ENCODE peak calls at places on chromosomes 12 and 14, in four cellular contexts. D is HepG2, L is K562, P is H1. K is an unnamed sample.

GRCh38 chr12:100926669-100927248 is 132.2 kb downstream of the ANO4 start:
- DNase-seq in L (no peak), P (peak), D (peak), K (peak)

GRCh38 chr14:48454887-48455286 is 779.5 kb upstream of the MDGA2 start:
- DNase-seq in D (no peak), P (no peak), L (no peak), K (no peak)

GRCh38 chr12:19799886-19800602 is 360.8 kb downstream of the AEBP2 start:
- DNase-seq in P (no peak), D (no peak), L (no peak), K (no peak)

GRCh38 chr12:68237523-68238070 is 12.0 kb upstream of the IL26 start:
- DNase-seq in D (no peak), L (no peak), P (no peak), K (no peak)

GRCh38 chr12:86914716-86915115 is 658.5 kb upstream of the MGAT4C start:
- DNase-seq in P (no peak), L (no peak), D (peak), K (peak)

GRCh38 chr14:64119535-64119934 is 174.6 kb downstream of the ESR2 start:
- DNase-seq in D (no peak), L (no peak), P (no peak), K (no peak)

GRCh38 chr12:4855121-4855924 is 54.4 kb upstream of the KCNA1 start:
- DNase-seq in L (peak), P (peak), D (peak), K (peak)

GRCh38 chr14:73287071-73287470 is 49.8 kb downstream of the PAPLN start:
- DNase-seq in D (no peak), P (no peak), L (no peak), K (no peak)

GRCh38 chr12:34399631-34400422 is 377.5 kb downstream of the ALG10 start:
- DNase-seq in P (peak), L (peak), D (no peak), K (no peak)

GRCh38 chr12:132395908-132396305 is 66.5 kb upstream of the GALNT9 start:
- DNase-seq in L (no peak), D (no peak), P (peak), K (no peak)

GRCh38 chr12:124681779-124682391 is 114.5 kb upstream of the NCOR2 start:
- DNase-seq in D (peak), L (no peak), P (no peak), K (no peak)

GRCh38 chr12:65229441-65229840 is 49.0 kb upstream of the MSRB3 start:
- DNase-seq in D (no peak), L (no peak), P (no peak), K (no peak)

GRCh38 chr12:104591272-104591940 is 134.7 kb downstream of the CHST11 start:
- DNase-seq in L (no peak), P (no peak), D (no peak), K (no peak)

GRCh38 chr12:132391326-132392041 is 62.1 kb upstream of the GALNT9 start:
- DNase-seq in P (no peak), L (no peak), D (no peak), K (no peak)

GRCh38 chr14:91342243-91342760 is 75.3 kb downstream of the CCDC88C start:
- DNase-seq in D (no peak), L (no peak), P (no peak), K (no peak)

GRCh38 chr12:95646781-95647184 is 95.5 kb upstream of the USP44 start:
- DNase-seq in P (no peak), L (no peak), D (no peak), K (no peak)

GRCh38 chr12:2624543-2625266 is 170.1 kb upstream of the FKBP4 start:
- DNase-seq in D (no peak), P (peak), L (peak), K (peak)

GRCh38 chr14:69573205-69573840 is 1.3 kb downstream of the CCDC177 start:
- DNase-seq in L (no peak), D (no peak), P (peak), K (no peak)

GRCh38 chr14:21915814-21916213 is 242.2 kb upstream of the OR4E1 start:
- DNase-seq in L (no peak), D (peak), P (no peak), K (no peak)

GRCh38 chr14:104678346-104678745 is 11.1 kb upstream of the INF2 start:
- DNase-seq in D (no peak), L (peak), P (peak), K (no peak)

GRCh38 chr12:50188875-50189575 is 21.9 kb upstream of the CERS5 start:
- DNase-seq in D (no peak), L (no peak), P (no peak), K (no peak)

GRCh38 chr12:3363608-3364007 is 127.4 kb upstream of the PRMT8 start:
- DNase-seq in D (no peak), L (no peak), P (no peak), K (no peak)

GRCh38 chr12:79344855-79345840 is 345.6 kb downstream of the PAWR start:
- DNase-seq in D (peak), L (peak), P (no peak), K (peak)

GRCh38 chr12:28780096-28780495 is 369.0 kb upstream of the FAR2 start:
- DNase-seq in D (peak), L (no peak), P (no peak), K (no peak)

GRCh38 chr12:62603811-62604098 is 137.1 kb downstream of the MON2 start:
- DNase-seq in L (no peak), D (no peak), P (no peak), K (no peak)

GRCh38 chr14:73785336-73785833 is 66.2 kb upstream of the PTGR2 start:
- DNase-seq in D (peak), P (no peak), L (no peak), K (no peak)

GRCh38 chr14:104150201-104151027 is 12.0 kb downstream of the KIF26A start:
- DNase-seq in D (no peak), P (no peak), L (peak), K (no peak)

GRCh38 chr14:91202234-91202974 is 42.1 kb downstream of the GPR68 start:
- DNase-seq in P (no peak), D (no peak), L (peak), K (no peak)

GRCh38 chr12:113345318-113345717 is 10.4 kb upstream of the SLC8B1 start:
- DNase-seq in L (no peak), D (no peak), P (no peak), K (no peak)

GRCh38 chr12:95218164-95218851 is 701 bp downstream of the VEZT start:
- DNase-seq in P (no peak), D (no peak), L (no peak), K (no peak)

GRCh38 chr14:106039400-106039799 is 513.0 kb downstream of the TMEM121 start:
- DNase-seq in L (peak), D (no peak), P (no peak), K (peak)

GRCh38 chr12:131120831-131121271 is 167.1 kb downstream of the ADGRD1 start:
- DNase-seq in P (no peak), L (no peak), D (no peak), K (no peak)

GRCh38 chr12:104957388-104958008 is 592 bp downstream of the SLC41A2 start:
- DNase-seq in L (no peak), D (no peak), P (no peak), K (no peak)

GRCh38 chr12:112527501-112527900 is 108.8 kb downstream of the PTPN11 start:
- DNase-seq in D (no peak), L (no peak), P (no peak), K (no peak)

GRCh38 chr14:83491091-83491490 is 1957.4 kb upstream of the SEL1L start:
- DNase-seq in D (no peak), P (no peak), L (no peak), K (no peak)

GRCh38 chr12:91877022-91877421 is 268.6 kb downstream of the BTG1 start:
- DNase-seq in D (no peak), L (no peak), P (no peak), K (no peak)

GRCh38 chr12:69688021-69688420 is 11.1 kb downstream of the BEST3 start:
- DNase-seq in P (no peak), D (peak), L (no peak), K (no peak)

GRCh38 chr12:114406326-114407033 is 536 bp upstream of the TBX5 start:
- DNase-seq in L (no peak), P (no peak), D (no peak), K (no peak)

GRCh38 chr12:130768120-130768519 is 52.0 kb upstream of the RIMBP2 start:
- DNase-seq in D (no peak), P (no peak), L (no peak), K (no peak)

GRCh38 chr14:26896447-26896846 is 298.6 kb upstream of the NOVA1 start:
- DNase-seq in P (no peak), L (no peak), D (no peak), K (no peak)
- TF ChIP-seq SRF in P (no peak), L (no peak), D (no peak), K (no peak)

GRCh38 chr14:58138719-58139482 is 13.1 kb downstream of the ARMH4 start:
- DNase-seq in L (no peak), D (no peak), P (no peak), K (no peak)
- TF ChIP-seq SRF in L (no peak), D (no peak), P (no peak), K (no peak)

GRCh38 chr12:12336049-12336411 is 14.0 kb downstream of the MANSC1 start:
- DNase-seq in D (peak), L (no peak), P (no peak), K (no peak)

GRCh38 chr12:12334710-12335040 is 15.4 kb downstream of the MANSC1 start:
- DNase-seq in P (no peak), D (no peak), L (no peak), K (no peak)

GRCh38 chr12:12333407-12333831 is 16.6 kb downstream of the MANSC1 start:
- DNase-seq in P (no peak), D (no peak), L (no peak), K (no peak)

GRCh38 chr12:12331896-12332295 is 18.1 kb downstream of the MANSC1 start:
- DNase-seq in P (no peak), D (no peak), L (no peak), K (no peak)

DNA sequence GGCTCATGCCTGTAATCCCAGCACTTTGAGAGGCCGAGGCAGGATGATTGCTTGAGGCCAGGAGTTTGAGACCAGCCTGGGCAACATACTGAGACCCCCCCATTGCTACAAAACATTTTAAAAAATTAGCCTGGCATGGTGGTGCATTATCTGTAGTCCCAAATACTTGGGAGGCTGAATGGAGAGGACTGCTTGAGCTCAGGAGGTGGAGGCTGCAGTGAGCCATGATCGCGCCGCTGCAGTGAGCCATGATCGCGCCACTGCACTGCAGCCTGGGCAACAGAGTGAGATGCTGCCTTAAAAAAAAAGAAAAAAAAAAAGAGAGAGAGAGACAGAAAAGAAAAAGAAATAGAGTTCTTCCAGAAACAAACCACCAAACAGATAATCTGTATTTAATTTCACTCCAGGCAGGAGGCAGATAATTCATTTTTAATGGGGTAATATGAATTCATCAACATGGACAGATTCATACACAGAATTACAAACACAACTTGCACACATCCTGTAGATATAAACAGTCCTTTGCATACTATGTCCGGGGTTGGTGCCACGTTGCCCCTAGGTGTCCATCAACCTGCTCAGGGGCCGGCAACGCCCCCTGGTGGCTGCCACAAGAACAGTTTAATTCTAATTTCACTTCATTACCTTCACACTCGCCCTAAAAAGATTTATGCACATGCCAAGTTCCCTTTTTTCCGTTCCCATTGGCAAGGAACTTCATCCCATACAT is 15.9 kb downstream of the MANSC1 start:
- DNase-seq in D (peak), P (peak), L (peak), K (peak)
- TF ChIP-seq SRF in D (no peak), P (no peak), L (no peak), K (no peak)

GRCh38 chr12:52906049-52906645 is 1.3 kb upstream of the KRT8 start:
- DNase-seq in P (no peak), D (no peak), L (no peak), K (no peak)
- TF ChIP-seq SRF in P (no peak), D (no peak), L (no peak), K (no peak)

GRCh38 chr12:48810817-48811453 is 7.4 kb upstream of the CACNB3 start:
- DNase-seq in L (no peak), P (no peak), D (peak), K (no peak)
- TF ChIP-seq SRF in L (no peak), P (no peak), D (no peak), K (no peak)

GRCh38 chr14:68074765-68075381 is 255.3 kb downstream of the RAD51B start:
- DNase-seq in L (no peak), P (no peak), D (no peak), K (no peak)

GRCh38 chr14:68081489-68081888 is 261.9 kb downstream of the RAD51B start:
- DNase-seq in L (no peak), P (no peak), D (no peak), K (no peak)

GRCh38 chr14:68079941-68080697 is 260.5 kb downstream of the RAD51B start:
- DNase-seq in P (no peak), D (peak), L (no peak), K (no peak)

GRCh38 chr14:68076451-68076850 is 256.9 kb downstream of the RAD51B start:
- DNase-seq in L (no peak), P (no peak), D (peak), K (no peak)

GRCh38 chr14:68075382-68076029 is 255.9 kb downstream of the RAD51B start:
- DNase-seq in P (no peak), D (peak), L (no peak), K (no peak)
- TF ChIP-seq SRF in P (no peak), D (no peak), L (no peak), K (no peak)

GRCh38 chr12:6211421-6211869 is 11.2 kb downstream of the CD9 start:
- DNase-seq in P (no peak), L (no peak), D (no peak), K (no peak)
- TF ChIP-seq SRF in P (no peak), L (no peak), D (no peak), K (no peak)

DNA sequence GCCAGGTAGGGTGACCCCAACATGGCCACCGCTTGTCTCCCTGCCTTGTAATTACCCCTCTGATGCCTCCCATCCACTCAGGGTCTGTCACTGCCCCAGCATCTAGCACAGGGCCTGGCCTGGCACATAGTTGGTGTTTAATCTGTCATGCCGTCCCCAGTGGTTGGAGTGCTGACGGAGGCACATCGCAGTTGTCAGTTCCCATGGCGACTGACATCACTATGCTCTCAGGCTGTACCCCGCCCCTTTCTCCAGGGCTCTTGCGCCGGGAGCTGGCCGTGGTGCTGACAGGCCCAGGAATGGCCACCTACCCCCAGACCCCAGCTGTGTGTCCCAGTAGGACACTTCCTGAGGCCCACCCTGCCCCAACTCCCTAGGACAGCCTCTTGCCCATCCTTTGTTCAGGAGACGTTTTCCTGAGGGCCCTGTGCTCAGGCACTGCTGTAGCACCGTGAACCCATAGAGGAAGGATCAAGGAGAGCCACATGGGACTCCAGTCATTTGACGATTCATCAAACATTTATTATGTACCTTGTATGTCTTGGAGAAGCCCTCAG is 23.0 kb downstream of the FAM222A start:
- DNase-seq in P (peak), L (peak), D (peak), K (no peak)
- TF ChIP-seq SRF in P (no peak), L (no peak), D (no peak), K (no peak)

K was measured in HCT116.